ENCODE peak calls at places on chromosomes 5 and 9, in eight cellular contexts. Q is GM12892; I is stimulated activated CD4-positive, alpha-beta T cell treated with anti-CD3 and anti-CD28 coated beads, Interleukin-12 subunit alpha, Interleukin-12 subunit beta, amount 100 ng/mL, for 48 hours; E is endothelial cell; Z is GM19239; X is foreskin fibroblast; G is activated naive CD8-positive, alpha-beta T cell treated with anti-CD3 and anti-CD28 coated beads, Interleukin-2, amount 50 U/mL, for 24 hours; F is heart right ventricle. A is an unnamed sample.
A peak's percentile ranks its signal among the peaks of the same experiment; 100 is the strongest.

GRCh38 chr5:16051246-16051645 is 128.3 kb downstream of the MARCHF11 start:
- DNase-seq in I (no peak), E (no peak), Q (no peak), F (no peak), Z (no peak), G (no peak), X (peak; percentile 8), A (no peak)

GRCh38 chr5:103475629-103476240 is 86.9 kb downstream of the NUDT12 start:
- DNase-seq in X (peak; percentile 71), F (no peak), E (no peak), I (no peak), G (no peak), Z (no peak), Q (no peak), A (no peak)

GRCh38 chr5:97498657-97499056 is 315.6 kb upstream of the RIOK2 start:
- DNase-seq in Z (no peak), E (no peak), G (no peak), F (no peak), X (no peak), Q (no peak), I (no peak), A (no peak)

GRCh38 chr5:53714324-53715010 is 154.0 kb downstream of the NDUFS4 start:
- DNase-seq in E (no peak), Z (no peak), I (no peak), X (no peak), F (no peak), Q (no peak), G (no peak), A (no peak)

GRCh38 chr9:78261403-78262001 is 25.6 kb downstream of the CEP78 start:
- DNase-seq in E (no peak), G (no peak), F (no peak), Z (no peak), I (no peak), Q (no peak), X (peak; percentile 66), A (peak; percentile 20)

GRCh38 chr5:52996966-52997365 is 7.8 kb downstream of the ITGA2 start:
- DNase-seq in G (no peak), E (no peak), F (no peak), Q (no peak), Z (no peak), X (no peak), I (no peak), A (no peak)

GRCh38 chr9:98091735-98092632 is 27.0 kb downstream of the TRIM14 start:
- DNase-seq in G (no peak), F (no peak), Z (no peak), E (no peak), Q (no peak), X (no peak), I (no peak), A (no peak)

GRCh38 chr9:95107001-95107749 is 210.3 kb downstream of the FANCC start:
- DNase-seq in Z (no peak), G (no peak), F (no peak), I (no peak), E (no peak), Q (no peak), X (peak; percentile 70), A (no peak)

GRCh38 chr9:123550012-123550411 is 194.0 kb downstream of the CRB2 start:
- DNase-seq in Q (no peak), E (no peak), Z (no peak), I (no peak), X (no peak), F (no peak), G (no peak), A (no peak)

GRCh38 chr5:5419291-5420210 is 2.9 kb upstream of the ICE1 start:
- DNase-seq in E (no peak), Z (no peak), G (no peak), X (peak; percentile 86), F (no peak), I (no peak), Q (no peak), A (peak; percentile 59)

GRCh38 chr9:99955606-99956005 is 49.2 kb downstream of the STX17 start:
- DNase-seq in F (no peak), G (no peak), Z (no peak), I (no peak), X (no peak), E (no peak), Q (no peak), A (no peak)

GRCh38 chr5:157544623-157544989 is 31.0 kb downstream of the ADAM19 start:
- DNase-seq in G (no peak), X (no peak), F (no peak), I (no peak), E (no peak), Z (no peak), Q (no peak), A (no peak)

GRCh38 chr5:145854651-145855258 is 18.1 kb downstream of the GRXCR2 start:
- DNase-seq in F (no peak), Q (no peak), I (no peak), X (peak; percentile 79), E (no peak), Z (no peak), G (no peak), A (peak; percentile 38)

GRCh38 chr5:163964650-163965049 is 459.2 kb downstream of the MAT2B start:
- DNase-seq in F (no peak), Z (no peak), Q (no peak), G (no peak), X (no peak), E (no peak), I (no peak), A (no peak)

GRCh38 chr9:85040141-85040540 is 370.6 kb downstream of the NTRK2 start:
- DNase-seq in F (no peak), X (no peak), Z (no peak), Q (no peak), E (no peak), I (no peak), G (no peak), A (no peak)

GRCh38 chr9:127035948-127036347 is 86.5 kb downstream of the ANGPTL2 start:
- DNase-seq in X (peak; percentile 42), F (peak; percentile 59), Q (no peak), Z (no peak), I (no peak), G (no peak), E (no peak), A (no peak)

A was measured in hepatic stellate cell.